ENCODE peak calls at places on chromosomes 12 and 14, in seven cellular contexts. V, Y, U, J, Q, H and O are unnamed samples.
A peak's percentile ranks its signal among the peaks of the same experiment; 100 is the strongest.

GRCh38 chr12:101891462-101891971 is 14.1 kb downstream of the DRAM1 start:
- DNase-seq in H (no peak), Y (peak; percentile 69), J (peak; percentile 19), U (no peak), V (peak; percentile 66), Q (peak; percentile 70), O (peak; percentile 12)

GRCh38 chr12:116962197-116962596 is 51.4 kb downstream of the FBXW8 start:
- DNase-seq in J (no peak), H (no peak), U (no peak), Q (peak; percentile 17), V (no peak), Y (no peak), O (no peak)

GRCh38 chr12:2306012-2306411 is 253.2 kb downstream of the CACNA1C start:
- DNase-seq in J (no peak), Q (peak; percentile 70), Y (no peak), H (no peak), U (no peak), V (no peak), O (no peak)

GRCh38 chr12:65779091-65779642 is 45.1 kb upstream of the HMGA2 start:
- DNase-seq in V (no peak), J (no peak), H (no peak), Y (no peak), Q (no peak), U (peak; percentile 31), O (no peak)

GRCh38 chr14:80906946-80907345 is 34.6 kb downstream of the CEP128 start:
- DNase-seq in Q (no peak), U (no peak), V (no peak), Y (no peak), H (no peak), J (no peak), O (no peak)

GRCh38 chr14:60654303-60654925 is 5.1 kb upstream of the SIX1 start:
- DNase-seq in V (no peak), U (no peak), J (no peak), Y (no peak), H (peak; percentile 44), Q (no peak), O (no peak)

GRCh38 chr12:64452559-64453329 is 824 bp downstream of the TBK1 start:
- DNase-seq in U (peak; percentile 41), Q (peak; percentile 23), V (peak; percentile 31), Y (no peak), J (peak; percentile 62), H (peak; percentile 53), O (peak; percentile 59)

GRCh38 chr14:60648934-60649814 is at the start of gene SIX1:
- DNase-seq in H (peak; percentile 88), U (peak; percentile 61), Y (peak; percentile 76), J (peak; percentile 90), Q (peak; percentile 83), V (peak; percentile 51), O (peak; percentile 72)

GRCh38 chr14:81326451-81326850 is 73.7 kb downstream of the STON2 start:
- DNase-seq in Y (no peak), V (no peak), Q (no peak), H (no peak), U (no peak), J (no peak), O (no peak)

GRCh38 chr12:60335765-60336164 is 739.9 kb downstream of the SLC16A7 start:
- DNase-seq in U (peak; percentile 14), H (no peak), V (no peak), J (no peak), Y (no peak), Q (no peak), O (peak; percentile 8)

GRCh38 chr12:4153343-4153892 is 120.1 kb upstream of the CCND2 start:
- DNase-seq in J (no peak), Q (peak; percentile 95), U (no peak), Y (no peak), H (no peak), V (no peak), O (no peak)

GRCh38 chr12:110367209-110367864 is 36.2 kb downstream of the ANAPC7 start:
- DNase-seq in H (no peak), U (no peak), V (no peak), Q (no peak), J (no peak), Y (no peak), O (no peak)

GRCh38 chr12:113581342-113581741 is 109.7 kb upstream of the LHX5 start:
- DNase-seq in J (no peak), V (no peak), U (no peak), Q (no peak), H (no peak), Y (no peak), O (no peak)

GRCh38 chr12:104569348-104570173 is 112.8 kb downstream of the CHST11 start:
- DNase-seq in Y (peak; percentile 51), H (no peak), U (no peak), V (no peak), Q (peak; percentile 91), J (no peak), O (no peak)

GRCh38 chr14:90454041-90455000 is 57.5 kb downstream of the CALM1 start:
- DNase-seq in Y (peak; percentile 57), U (peak; percentile 49), Q (peak; percentile 36), V (peak; percentile 94), J (no peak), H (peak; percentile 95), O (peak; percentile 13)

GRCh38 chr12:120047072-120047471 is 58.0 kb downstream of the BICDL1 start:
- DNase-seq in J (no peak), Q (no peak), H (no peak), Y (no peak), U (no peak), V (no peak), O (no peak)

GRCh38 chr12:103924761-103925641 is 5.2 kb upstream of the HSP90B1 start:
- DNase-seq in Q (peak; percentile 97), H (no peak), Y (no peak), J (no peak), V (no peak), U (peak; percentile 56), O (peak; percentile 77)

GRCh38 chr14:62077676-62078261 is 315.5 kb downstream of the SNAPC1 start:
- DNase-seq in V (no peak), Y (no peak), H (no peak), J (no peak), Q (no peak), U (no peak), O (no peak)

GRCh38 chr12:68364893-68365725 is 32.9 kb upstream of the MDM1 start:
- DNase-seq in Q (peak; percentile 97), U (peak; percentile 91), J (peak; percentile 85), H (no peak), Y (peak; percentile 97), V (peak; percentile 89), O (peak; percentile 75)

GRCh38 chr12:12521044-12521485 is 41.6 kb downstream of the DUSP16 start:
- DNase-seq in Y (no peak), V (no peak), H (no peak), U (no peak), J (no peak), Q (no peak), O (no peak)

GRCh38 chr14:103099081-103099732 is 4.7 kb downstream of the EXOC3L4 start:
- DNase-seq in U (no peak), Q (no peak), Y (no peak), H (no peak), J (no peak), V (no peak), O (no peak)

GRCh38 chr12:122276242-122276641 is 9.9 kb upstream of the VPS33A start:
- DNase-seq in V (no peak), H (no peak), Q (no peak), U (no peak), J (no peak), Y (no peak), O (no peak)
- TF ChIP-seq CTCF in V (no peak), H (no peak), Q (no peak), U (no peak), J (no peak), Y (no peak), O (no peak)

DNA sequence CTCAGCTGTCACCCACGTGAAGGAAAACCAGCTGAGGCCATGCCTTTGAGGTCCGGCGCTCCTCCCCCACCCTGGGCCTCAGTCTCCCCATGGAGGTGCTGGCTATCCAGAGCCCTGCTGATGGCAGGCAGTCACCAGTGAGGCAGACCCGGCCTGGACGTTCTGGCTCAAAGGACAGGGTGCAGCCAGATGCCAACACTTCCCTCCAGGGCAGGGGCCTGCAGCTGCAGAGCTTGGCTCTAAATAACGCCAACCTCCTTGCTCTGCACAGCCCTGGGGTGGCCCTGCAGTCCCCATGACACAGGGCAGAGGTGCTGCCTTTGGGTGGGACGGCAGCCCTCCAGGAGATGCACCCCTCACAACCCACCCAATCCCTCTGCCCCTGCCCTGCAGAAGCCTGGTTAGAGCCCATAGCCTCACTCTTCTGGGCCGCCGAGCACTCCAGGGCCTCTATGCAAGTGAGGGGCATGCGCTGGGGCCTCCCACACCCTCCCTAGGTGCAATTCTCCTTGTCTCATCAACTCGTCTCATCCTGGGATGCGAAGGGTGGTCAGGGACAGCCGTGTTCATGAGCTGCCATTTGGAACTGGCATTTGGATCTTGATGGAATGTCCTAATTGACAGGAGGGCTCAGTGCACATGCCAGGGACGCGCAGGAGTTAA is 30.4 kb downstream of the CCDC85C start:
- DNase-seq in U (no peak), Y (no peak), V (no peak), Q (no peak), H (no peak), J (no peak), O (no peak)
- H3K4me3 ChIP-seq in U (no peak overlapping the region), Y (no peak overlapping the region), V (no peak overlapping the region), Q (no peak overlapping the region), H (no peak overlapping the region), J (no peak overlapping the region), O (no peak overlapping the region)

DNA sequence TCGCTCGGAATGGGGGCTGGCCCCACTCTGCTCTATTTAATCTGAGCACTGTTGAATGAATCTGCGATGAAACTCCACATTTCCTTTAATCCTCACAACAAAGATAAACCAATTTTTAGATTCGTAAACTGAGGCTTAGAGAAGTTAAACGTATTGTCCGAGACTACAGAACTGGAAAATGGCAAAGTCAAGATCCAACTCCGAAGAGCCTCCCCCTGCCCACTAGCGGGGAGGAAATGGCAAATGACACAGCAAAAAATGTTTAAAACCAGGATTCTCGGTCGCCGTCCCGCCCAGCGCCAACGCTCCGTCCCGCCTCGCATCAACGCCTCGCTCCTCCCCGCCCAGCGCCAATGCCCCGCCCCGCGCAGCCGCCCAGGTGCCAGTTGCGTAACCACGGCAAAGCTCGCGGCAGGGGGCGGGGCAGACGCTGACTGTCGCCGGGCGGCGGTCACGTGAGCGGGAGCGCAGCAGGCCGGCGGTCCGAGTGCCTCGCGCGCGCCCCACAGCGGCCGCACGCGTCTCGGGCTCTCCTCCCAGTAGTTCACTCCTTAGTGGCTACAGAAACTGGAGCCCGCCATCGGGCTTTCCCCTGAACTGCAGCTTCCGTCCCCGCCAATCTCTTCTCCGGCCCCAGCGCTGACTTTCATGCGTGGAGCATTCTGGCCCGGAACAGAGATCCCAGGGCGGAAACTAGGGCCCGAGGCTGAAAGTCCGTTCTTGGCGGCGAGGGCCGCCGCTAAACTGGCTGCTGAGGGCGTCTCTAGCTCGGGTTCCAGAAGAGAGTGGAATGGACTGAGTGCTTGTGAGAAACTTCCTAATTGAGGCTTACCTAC is 13.6 kb upstream of the LRRC23 start:
- DNase-seq in U (no peak), Y (peak; percentile 99), J (peak; percentile 97), V (peak; percentile 99), Q (peak; percentile 99), H (peak; percentile 98), O (peak; percentile 87)
- TF ChIP-seq CTCF in U (peak; percentile 47), Y (peak; percentile 91), J (peak; percentile 99), V (peak; percentile 83), Q (peak; percentile 77), H (peak; percentile 79), O (peak; percentile 75)

GRCh38 chr14:32203928-32204357 is 874 bp upstream of the RNU6-8 start:
- DNase-seq in J (no peak), Q (peak; percentile 21), Y (no peak), V (peak; percentile 15), U (no peak), H (peak; percentile 30), O (no peak)
- H3K4me3 ChIP-seq in J (peak overlapping the region; percentile 58), Q (peak overlapping the region; percentile 69), Y (peak overlapping the region; percentile 77), V (peak overlapping the region; percentile 16), U (peak overlapping the region; percentile 82), H (peak overlapping the region; percentile 78), O (peak overlapping the region; percentile 64)